ENCODE peak calls at places on chromosomes 4 and X, in four cellular contexts. W is heart right ventricle, P is SK-N-SH, D is heart left ventricle. A is an unnamed sample.

GRCh38 chr4:123547167-123547817 is 150.7 kb downstream of the SPRY1 start:
- DNase-seq in D (no peak), P (no peak), W (no peak), A (peak)

GRCh38 chr4:33592701-33593100 is 2651.6 kb downstream of the ARAP2 start:
- DNase-seq in D (no peak), P (no peak), W (no peak), A (no peak)

GRCh38 chrX:26409636-26410035 is 193.7 kb downstream of the MAGEB5 start:
- DNase-seq in P (no peak), W (no peak), D (no peak), A (no peak)

GRCh38 chr4:13918110-13918509 is 290.6 kb upstream of the BOD1L1 start:
- DNase-seq in D (peak), P (no peak), W (no peak), A (peak)

GRCh38 chr4:59388359-59388758 is 1811.8 kb upstream of the ADGRL3 start:
- DNase-seq in P (no peak), W (no peak), D (no peak), A (no peak)

GRCh38 chr4:86376850-86377249 is 17.0 kb upstream of the MAPK10 start:
- DNase-seq in D (no peak), W (no peak), P (no peak), A (no peak)

GRCh38 chrX:3181846-3182245 is 140.6 kb downstream of the ARSF start:
- DNase-seq in W (no peak), P (no peak), D (no peak), A (no peak)

GRCh38 chrX:150060406-150060805 is 122.1 kb upstream of the EOLA2 start:
- DNase-seq in W (no peak), D (no peak), P (no peak), A (no peak)

GRCh38 chr4:108060164-108060563 is 70.5 kb downstream of the HADH start:
- DNase-seq in D (no peak), W (no peak), P (peak), A (no peak)

GRCh38 chrX:134426285-134426684 is 33.7 kb upstream of the HPRT1 start:
- DNase-seq in W (no peak), P (no peak), D (no peak), A (no peak)

GRCh38 chr4:131388277-131388676 is 1760.8 kb upstream of the PCDH10 start:
- DNase-seq in W (no peak), D (no peak), P (no peak), A (no peak)

GRCh38 chrX:56729152-56729557 is at the start of gene NBDY:
- DNase-seq in P (peak), W (peak), D (peak), A (peak)

GRCh38 chr4:103778221-103778620 is 58.4 kb upstream of the TACR3 start:
- DNase-seq in W (no peak), P (no peak), D (no peak), A (no peak)

GRCh38 chr4:57905965-57906364 is 795.8 kb upstream of the IGFBP7 start:
- DNase-seq in P (no peak), W (no peak), D (no peak), A (no peak)

GRCh38 chrX:31039327-31039711 is 32.5 kb downstream of the FTHL17 start:
- DNase-seq in W (no peak), P (no peak), D (no peak), A (no peak)

GRCh38 chrX:15930585-15930984 is 76.0 kb upstream of the AP1S2 start:
- DNase-seq in P (peak), W (no peak), D (no peak), A (no peak)

DNA sequence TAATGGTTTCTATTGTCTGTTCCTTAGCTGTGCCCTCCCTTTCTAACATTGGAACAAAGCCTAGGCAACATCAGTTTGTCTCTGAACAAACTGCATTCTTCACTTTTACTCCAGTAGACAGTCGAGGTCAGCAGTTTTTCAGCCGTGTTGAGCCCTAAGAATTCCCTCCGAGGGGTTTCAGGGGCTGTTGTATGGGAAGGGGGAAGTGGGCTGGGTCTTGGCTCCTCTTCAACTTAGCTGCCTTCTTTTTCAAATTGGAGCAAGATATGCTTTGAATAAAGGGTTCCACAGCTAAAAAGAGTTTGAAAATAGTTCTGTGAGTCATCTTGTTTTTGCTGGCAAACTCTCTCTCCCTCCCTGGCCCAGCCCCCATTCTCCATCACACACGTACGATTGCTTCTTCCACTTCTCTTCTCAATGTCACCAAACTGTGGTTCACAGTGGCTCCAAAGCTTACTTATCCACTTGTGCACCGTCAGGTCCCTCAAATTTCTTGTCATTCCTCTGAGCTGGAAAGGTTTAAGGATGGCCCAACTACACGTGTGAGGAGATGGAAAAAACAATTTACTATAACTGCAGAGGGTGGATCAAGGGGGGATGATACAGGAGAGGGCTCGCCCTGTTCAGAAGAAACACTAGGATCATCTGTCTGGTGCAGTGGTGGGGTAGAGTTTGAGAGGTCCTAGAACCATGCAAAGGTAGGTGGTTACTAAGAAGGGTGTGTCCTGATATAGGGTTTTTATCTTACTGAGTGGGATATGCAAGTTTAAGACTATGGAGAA is 9.2 kb upstream of the MAML3 start:
- DNase-seq in W (no peak), P (no peak), D (no peak), A (no peak)
- H3K4me3 ChIP-seq in W (no peak), P (no peak), D (peak), A (peak)

DNA sequence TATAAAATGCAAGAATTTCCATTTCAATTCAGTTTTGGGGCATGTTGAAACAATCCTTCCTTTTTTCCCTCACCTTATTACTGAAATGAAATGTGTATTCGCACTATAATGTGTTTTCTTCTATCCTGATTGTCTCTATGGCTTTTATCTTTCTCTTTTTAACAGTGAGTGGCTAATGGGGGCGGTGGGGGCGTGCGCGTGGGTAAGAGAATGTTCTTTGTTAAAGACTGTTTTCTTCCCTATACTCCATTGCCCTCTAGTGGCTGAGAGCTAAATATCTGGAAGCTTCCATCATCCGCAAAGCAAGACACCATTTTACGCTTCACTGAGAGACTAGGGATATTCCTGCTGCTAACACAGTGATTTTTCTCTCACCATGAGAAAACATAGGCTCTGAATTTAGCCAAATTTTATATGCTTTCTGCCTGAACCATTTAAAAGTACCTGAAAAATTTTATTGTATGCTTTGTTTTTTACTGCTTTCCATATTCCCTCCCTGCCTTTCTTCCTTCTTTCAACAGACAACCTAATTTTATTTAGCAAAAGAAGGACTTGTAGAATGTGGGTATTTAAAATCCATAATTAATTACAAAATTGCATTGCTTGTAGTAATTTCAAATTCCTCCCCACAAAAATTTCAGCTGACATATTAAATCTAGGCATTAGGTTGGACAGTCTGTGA is 194.0 kb downstream of the GASK1B start:
- DNase-seq in W (peak), D (peak), P (peak), A (peak)
- H3K4me3 ChIP-seq in W (peak), D (peak), P (peak), A (peak)

DNA sequence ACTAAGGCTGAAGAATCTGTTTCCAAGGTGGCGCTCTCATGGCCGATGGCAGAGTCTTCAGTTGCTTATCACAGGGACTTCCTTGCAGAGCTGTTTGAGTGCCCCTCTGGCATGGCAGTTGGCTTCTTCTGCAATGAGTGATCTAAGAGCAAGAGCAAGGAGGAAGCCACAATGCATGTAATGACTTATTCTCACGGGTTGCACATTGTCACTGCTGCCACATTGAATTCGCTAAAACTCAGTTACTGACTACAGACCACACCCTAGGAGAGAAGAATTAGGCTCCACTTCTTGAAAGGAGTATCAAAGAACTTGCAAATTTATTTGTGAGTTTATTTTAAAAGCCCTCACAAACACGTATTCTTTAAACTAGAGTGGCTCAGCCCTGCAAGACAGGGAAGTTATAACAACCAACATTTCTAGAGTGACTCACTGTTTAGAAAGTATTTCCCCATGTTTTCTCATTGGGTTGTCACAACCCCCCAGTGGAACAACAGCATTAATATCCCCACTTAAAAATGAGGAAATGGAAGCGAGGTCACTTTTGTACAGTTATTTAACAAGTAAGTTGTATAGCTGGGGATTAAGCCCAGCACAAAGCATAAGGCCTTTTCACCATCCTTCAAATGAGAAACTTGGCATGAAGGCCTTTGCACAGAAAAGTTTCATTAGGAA is 32.4 kb upstream of the RBPJ start:
- DNase-seq in D (peak), W (no peak), P (no peak), A (no peak)
- H3K4me3 ChIP-seq in D (no peak), W (no peak), P (no peak), A (no peak)

GRCh38 chr4:101348367-101348827 is 1.1 kb upstream of the PPP3CA start:
- DNase-seq in D (no peak), W (no peak), P (no peak), A (no peak)

GRCh38 chr4:101347557-101348366 is 436 bp upstream of the PPP3CA start:
- DNase-seq in P (peak), D (peak), W (peak), A (peak)

GRCh38 chr4:101347267-101347556 is at the start of gene PPP3CA:
- DNase-seq in W (no peak), P (peak), D (no peak), A (no peak)

GRCh38 chr4:101346562-101347266 is 612 bp downstream of the PPP3CA start:
- DNase-seq in P (no peak), W (peak), D (peak), A (peak)

DNA sequence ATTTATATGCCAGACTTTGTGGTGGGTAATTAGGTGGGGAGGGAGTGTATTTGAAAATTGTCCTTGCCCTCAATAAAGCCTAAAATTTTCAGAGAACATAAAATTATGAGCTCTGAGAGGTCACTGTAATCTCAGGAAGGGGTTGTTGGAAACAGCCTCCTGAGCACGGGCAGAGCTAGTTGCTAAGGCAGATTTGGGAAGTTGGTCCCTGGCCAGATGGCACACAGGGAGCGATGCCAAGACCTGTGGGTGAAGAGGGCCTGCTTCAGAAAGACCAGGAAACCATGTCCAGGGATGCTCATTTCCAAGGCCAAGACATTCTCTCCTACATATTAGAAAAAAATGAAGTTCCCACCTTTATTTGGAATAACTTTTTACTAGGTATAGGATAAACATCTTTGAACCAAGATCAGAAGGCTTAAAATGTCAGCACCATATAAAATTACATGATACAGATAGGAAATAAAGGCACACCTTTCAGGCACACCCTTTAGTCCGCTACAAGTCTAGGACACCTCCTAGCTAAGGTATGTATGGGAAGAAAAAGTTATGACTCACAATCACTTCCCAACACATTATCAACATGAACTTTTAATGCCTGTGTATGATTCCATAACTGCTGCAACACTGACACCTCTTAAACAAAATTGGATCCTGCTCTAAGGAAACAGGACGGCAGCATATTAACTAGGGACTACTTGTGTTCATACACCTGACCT is 2.2 kb upstream of the PPP3CA start:
- DNase-seq in D (peak), P (peak), W (peak), A (peak)
- H3K4me3 ChIP-seq in D (no peak), P (no peak), W (no peak), A (no peak)

DNA sequence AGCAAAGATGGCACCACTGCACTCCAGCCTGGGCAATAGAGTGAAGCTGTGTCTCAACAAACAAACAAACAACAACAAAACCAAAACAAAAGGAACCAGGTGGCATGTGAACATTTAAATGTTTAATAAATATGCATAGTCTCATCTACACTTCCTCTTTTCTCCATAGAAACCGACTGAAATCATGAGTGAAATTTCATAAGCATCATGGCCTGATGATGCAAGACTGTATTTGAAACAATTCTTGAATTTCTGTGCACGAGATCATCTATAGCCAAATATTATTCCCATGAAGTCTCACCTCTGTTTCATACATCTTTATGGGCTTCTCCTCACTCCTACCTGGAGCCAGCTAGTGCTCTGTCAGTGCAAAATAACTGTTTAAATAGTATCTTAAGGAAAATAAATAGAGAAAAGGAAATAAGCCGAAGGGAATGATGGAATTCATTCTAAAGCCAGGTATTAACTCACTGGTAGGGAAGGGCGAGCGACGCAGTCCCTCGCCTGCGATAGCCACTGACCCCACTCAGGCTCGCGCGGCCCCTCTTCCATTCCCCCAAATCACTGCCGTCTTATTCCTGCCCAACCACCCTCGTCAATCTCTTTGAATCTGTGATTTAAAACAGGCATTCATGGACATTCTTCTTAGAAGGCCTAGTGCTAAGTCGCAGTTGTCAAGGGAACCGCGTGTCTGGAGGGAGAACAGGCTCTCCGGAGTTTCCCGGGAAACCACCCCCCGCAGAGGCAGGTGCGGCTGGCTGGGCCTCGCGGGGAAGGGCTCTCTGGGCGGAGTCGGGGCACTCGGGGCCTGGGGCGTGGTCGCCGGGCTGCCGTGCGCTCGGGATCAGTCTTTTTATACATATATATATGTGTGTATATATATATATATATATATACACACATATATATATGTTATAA is 52.4 kb upstream of the TRIM2 start:
- DNase-seq in P (peak), D (peak), W (no peak), A (no peak)
- H3K4me3 ChIP-seq in P (no peak), D (peak), W (peak), A (no peak)

GRCh38 chr4:81427605-81427922 is 44.1 kb downstream of the RASGEF1B start:
- DNase-seq in D (no peak), P (no peak), W (no peak), A (no peak)
- H3K4me3 ChIP-seq in D (no peak), P (no peak), W (no peak), A (no peak)

DNA sequence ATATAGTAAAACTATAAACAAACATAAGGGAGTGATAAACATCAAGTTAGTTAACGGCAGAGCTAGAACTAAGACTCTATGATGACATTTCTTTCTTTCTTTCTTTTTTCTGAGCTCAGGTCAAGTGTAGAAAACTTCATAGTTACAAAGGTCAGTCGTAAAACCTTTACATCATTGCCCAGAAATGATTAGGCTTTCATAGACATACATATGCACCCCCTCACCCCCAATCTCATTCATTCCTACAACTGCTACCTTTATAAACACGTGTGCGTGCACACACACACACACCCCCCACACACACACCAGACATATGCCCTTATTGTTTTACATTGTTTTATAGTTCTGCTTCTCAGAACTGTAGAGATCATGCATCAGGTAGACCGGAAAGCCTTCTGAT is 5.7 kb downstream of the EIF1AX start:
- DNase-seq in D (no peak), P (no peak), W (no peak), A (no peak)
- H3K4me3 ChIP-seq in D (no peak), P (no peak), W (no peak), A (no peak)

GRCh38 chr4:2813446-2814405 is 20.8 kb downstream of the SH3BP2 start:
- DNase-seq in D (no peak), W (no peak), P (no peak), A (no peak)
- H3K4me3 ChIP-seq in D (peak), W (peak), P (no peak), A (no peak)